ENCODE peak calls at places on chromosomes 13 and 19, in seven cellular contexts. One of them, this sample, is unnamed.
A peak's percentile ranks its signal among the peaks of the same experiment; 100 is the strongest.

GRCh38 chr19:46218160-46218559 is 11.4 kb upstream of the IGFL1 start:
- DNase-seq in H54: no peak
- DNase-seq in T47D: peak; percentile 26
- DNase-seq in neuronal stem cell: peak; percentile 83
- DNase-seq in ovary: no peak
- DNase-seq in astrocyte of the spinal cord: peak; percentile 29
- DNase-seq in stimulated activated CD4-positive, alpha-beta T cell treated with anti-CD3 and anti-CD28 coated beads, Interleukin-4, amount 100 ng/mL, for 48 hours: peak; percentile 30
- DNase-seq in this sample: no peak

GRCh38 chr19:10454267-10454666 is 33.9 kb downstream of the PDE4A start:
- DNase-seq in H54: no peak
- DNase-seq in T47D: no peak
- DNase-seq in neuronal stem cell: peak; percentile 65
- DNase-seq in ovary: no peak
- DNase-seq in astrocyte of the spinal cord: no peak
- DNase-seq in stimulated activated CD4-positive, alpha-beta T cell treated with anti-CD3 and anti-CD28 coated beads, Interleukin-4, amount 100 ng/mL, for 48 hours: no peak
- DNase-seq in this sample: no peak

GRCh38 chr19:55777528-55777927 is 8.6 kb downstream of the RFPL4AL1 start:
- DNase-seq in H54: peak; percentile 36
- DNase-seq in T47D: no peak
- DNase-seq in neuronal stem cell: no peak
- DNase-seq in ovary: no peak
- DNase-seq in astrocyte of the spinal cord: no peak
- DNase-seq in stimulated activated CD4-positive, alpha-beta T cell treated with anti-CD3 and anti-CD28 coated beads, Interleukin-4, amount 100 ng/mL, for 48 hours: peak; percentile 2
- DNase-seq in this sample: no peak

GRCh38 chr13:113029487-113030258 is 60.7 kb downstream of the MCF2L start:
- DNase-seq in H54: peak; percentile 80
- DNase-seq in T47D: no peak
- DNase-seq in neuronal stem cell: peak; percentile 59
- DNase-seq in ovary: peak; percentile 40
- DNase-seq in astrocyte of the spinal cord: no peak
- DNase-seq in stimulated activated CD4-positive, alpha-beta T cell treated with anti-CD3 and anti-CD28 coated beads, Interleukin-4, amount 100 ng/mL, for 48 hours: peak; percentile 50
- DNase-seq in this sample: peak; percentile 86

GRCh38 chr19:40381321-40381720 is 8.7 kb downstream of the HIPK4 start:
- DNase-seq in H54: no peak
- DNase-seq in T47D: no peak
- DNase-seq in neuronal stem cell: no peak
- DNase-seq in ovary: no peak
- DNase-seq in astrocyte of the spinal cord: no peak
- DNase-seq in stimulated activated CD4-positive, alpha-beta T cell treated with anti-CD3 and anti-CD28 coated beads, Interleukin-4, amount 100 ng/mL, for 48 hours: no peak
- DNase-seq in this sample: no peak

GRCh38 chr13:100210966-100211710 is 122.2 kb downstream of the PCCA start:
- DNase-seq in H54: no peak
- DNase-seq in T47D: no peak
- DNase-seq in neuronal stem cell: no peak
- DNase-seq in ovary: no peak
- DNase-seq in astrocyte of the spinal cord: peak; percentile 38
- DNase-seq in stimulated activated CD4-positive, alpha-beta T cell treated with anti-CD3 and anti-CD28 coated beads, Interleukin-4, amount 100 ng/mL, for 48 hours: no peak
- DNase-seq in this sample: no peak

GRCh38 chr19:56720281-56720680 is 48.7 kb upstream of the ZNF835 start:
- DNase-seq in H54: no peak
- DNase-seq in T47D: no peak
- DNase-seq in neuronal stem cell: peak; percentile 36
- DNase-seq in ovary: peak; percentile 69
- DNase-seq in astrocyte of the spinal cord: no peak
- DNase-seq in stimulated activated CD4-positive, alpha-beta T cell treated with anti-CD3 and anti-CD28 coated beads, Interleukin-4, amount 100 ng/mL, for 48 hours: no peak
- DNase-seq in this sample: no peak

GRCh38 chr13:48873081-48873480 is 102.6 kb upstream of the FNDC3A start:
- DNase-seq in H54: no peak
- DNase-seq in T47D: no peak
- DNase-seq in neuronal stem cell: no peak
- DNase-seq in ovary: no peak
- DNase-seq in astrocyte of the spinal cord: no peak
- DNase-seq in stimulated activated CD4-positive, alpha-beta T cell treated with anti-CD3 and anti-CD28 coated beads, Interleukin-4, amount 100 ng/mL, for 48 hours: no peak
- DNase-seq in this sample: no peak

GRCh38 chr13:41756198-41756885 is 204.6 kb downstream of the VWA8 start:
- DNase-seq in H54: no peak
- DNase-seq in T47D: no peak
- DNase-seq in neuronal stem cell: no peak
- DNase-seq in ovary: no peak
- DNase-seq in astrocyte of the spinal cord: no peak
- DNase-seq in stimulated activated CD4-positive, alpha-beta T cell treated with anti-CD3 and anti-CD28 coated beads, Interleukin-4, amount 100 ng/mL, for 48 hours: no peak
- DNase-seq in this sample: no peak

GRCh38 chr19:7230826-7231225 is 63.4 kb downstream of the INSR start:
- DNase-seq in H54: no peak
- DNase-seq in T47D: no peak
- DNase-seq in neuronal stem cell: no peak
- DNase-seq in ovary: peak; percentile 64
- DNase-seq in astrocyte of the spinal cord: no peak
- DNase-seq in stimulated activated CD4-positive, alpha-beta T cell treated with anti-CD3 and anti-CD28 coated beads, Interleukin-4, amount 100 ng/mL, for 48 hours: no peak
- DNase-seq in this sample: peak; percentile 58

GRCh38 chr19:48365602-48366001 is 1.4 kb downstream of the SYNGR4 start:
- DNase-seq in H54: no peak
- DNase-seq in T47D: no peak
- DNase-seq in neuronal stem cell: no peak
- DNase-seq in ovary: no peak
- DNase-seq in astrocyte of the spinal cord: no peak
- DNase-seq in stimulated activated CD4-positive, alpha-beta T cell treated with anti-CD3 and anti-CD28 coated beads, Interleukin-4, amount 100 ng/mL, for 48 hours: no peak
- DNase-seq in this sample: peak; percentile 78

GRCh38 chr19:43634068-43634467 is 5.6 kb downstream of the CADM4 start:
- DNase-seq in H54: no peak
- DNase-seq in T47D: no peak
- DNase-seq in neuronal stem cell: no peak
- DNase-seq in ovary: no peak
- DNase-seq in astrocyte of the spinal cord: no peak
- DNase-seq in stimulated activated CD4-positive, alpha-beta T cell treated with anti-CD3 and anti-CD28 coated beads, Interleukin-4, amount 100 ng/mL, for 48 hours: no peak
- DNase-seq in this sample: no peak

GRCh38 chr13:74288361-74288911 is 154.2 kb upstream of the KLF12 start:
- DNase-seq in H54: no peak
- DNase-seq in T47D: no peak
- DNase-seq in neuronal stem cell: peak; percentile 9
- DNase-seq in ovary: peak; percentile 14
- DNase-seq in astrocyte of the spinal cord: peak; percentile 31
- DNase-seq in stimulated activated CD4-positive, alpha-beta T cell treated with anti-CD3 and anti-CD28 coated beads, Interleukin-4, amount 100 ng/mL, for 48 hours: no peak
- DNase-seq in this sample: no peak

GRCh38 chr19:33302974-33303790 is 848 bp upstream of the CEBPA start:
- DNase-seq in H54: no peak
- DNase-seq in T47D: peak; percentile 42
- DNase-seq in neuronal stem cell: no peak
- DNase-seq in ovary: peak; percentile 56
- DNase-seq in astrocyte of the spinal cord: peak; percentile 34
- DNase-seq in stimulated activated CD4-positive, alpha-beta T cell treated with anti-CD3 and anti-CD28 coated beads, Interleukin-4, amount 100 ng/mL, for 48 hours: no peak
- DNase-seq in this sample: peak; percentile 68

GRCh38 chr19:10270180-10270615 is 722 bp upstream of the ICAM1 start:
- DNase-seq in H54: no peak
- DNase-seq in T47D: no peak
- DNase-seq in neuronal stem cell: no peak
- DNase-seq in ovary: peak; percentile 58
- DNase-seq in astrocyte of the spinal cord: no peak
- DNase-seq in stimulated activated CD4-positive, alpha-beta T cell treated with anti-CD3 and anti-CD28 coated beads, Interleukin-4, amount 100 ng/mL, for 48 hours: peak; percentile 61
- DNase-seq in this sample: peak; percentile 72

GRCh38 chr19:41377977-41378707 is 1.8 kb downstream of the TMEM91 start:
- DNase-seq in H54: no peak
- DNase-seq in T47D: no peak
- DNase-seq in neuronal stem cell: no peak
- DNase-seq in ovary: no peak
- DNase-seq in astrocyte of the spinal cord: no peak
- DNase-seq in stimulated activated CD4-positive, alpha-beta T cell treated with anti-CD3 and anti-CD28 coated beads, Interleukin-4, amount 100 ng/mL, for 48 hours: no peak
- DNase-seq in this sample: no peak

GRCh38 chr13:50631041-50631440 is 212.5 kb downstream of the DLEU7 start:
- DNase-seq in H54: no peak
- DNase-seq in T47D: no peak
- DNase-seq in neuronal stem cell: no peak
- DNase-seq in ovary: no peak
- DNase-seq in astrocyte of the spinal cord: no peak
- DNase-seq in stimulated activated CD4-positive, alpha-beta T cell treated with anti-CD3 and anti-CD28 coated beads, Interleukin-4, amount 100 ng/mL, for 48 hours: no peak
- DNase-seq in this sample: no peak

GRCh38 chr19:19113040-19113541 is 25.2 kb downstream of the TMEM161A start:
- DNase-seq in H54: peak; percentile 74
- DNase-seq in T47D: no peak
- DNase-seq in neuronal stem cell: no peak
- DNase-seq in ovary: no peak
- DNase-seq in astrocyte of the spinal cord: peak; percentile 31
- DNase-seq in stimulated activated CD4-positive, alpha-beta T cell treated with anti-CD3 and anti-CD28 coated beads, Interleukin-4, amount 100 ng/mL, for 48 hours: no peak
- DNase-seq in this sample: no peak

GRCh38 chr19:17447704-17448189 is 721 bp downstream of the TMEM221 start:
- DNase-seq in H54: no peak
- DNase-seq in T47D: no peak
- DNase-seq in neuronal stem cell: no peak
- DNase-seq in ovary: no peak
- DNase-seq in astrocyte of the spinal cord: no peak
- DNase-seq in stimulated activated CD4-positive, alpha-beta T cell treated with anti-CD3 and anti-CD28 coated beads, Interleukin-4, amount 100 ng/mL, for 48 hours: no peak
- DNase-seq in this sample: no peak

GRCh38 chr13:80133631-80134083 is 207.3 kb downstream of the SPRY2 start:
- DNase-seq in H54: no peak
- DNase-seq in T47D: no peak
- DNase-seq in neuronal stem cell: no peak
- DNase-seq in ovary: no peak
- DNase-seq in astrocyte of the spinal cord: no peak
- DNase-seq in stimulated activated CD4-positive, alpha-beta T cell treated with anti-CD3 and anti-CD28 coated beads, Interleukin-4, amount 100 ng/mL, for 48 hours: no peak
- DNase-seq in this sample: no peak

GRCh38 chr13:75480691-75481175 is 1.2 kb downstream of the TBC1D4 start:
- DNase-seq in H54: no peak
- DNase-seq in T47D: no peak
- DNase-seq in neuronal stem cell: peak; percentile 46
- DNase-seq in ovary: peak; percentile 61
- DNase-seq in astrocyte of the spinal cord: peak; percentile 58
- DNase-seq in stimulated activated CD4-positive, alpha-beta T cell treated with anti-CD3 and anti-CD28 coated beads, Interleukin-4, amount 100 ng/mL, for 48 hours: no peak
- DNase-seq in this sample: peak; percentile 83

GRCh38 chr13:21229241-21230024 is 53.0 kb downstream of the MRPL57 start:
- DNase-seq in H54: no peak
- DNase-seq in T47D: no peak
- DNase-seq in neuronal stem cell: no peak
- DNase-seq in ovary: no peak
- DNase-seq in astrocyte of the spinal cord: no peak
- DNase-seq in stimulated activated CD4-positive, alpha-beta T cell treated with anti-CD3 and anti-CD28 coated beads, Interleukin-4, amount 100 ng/mL, for 48 hours: no peak
- DNase-seq in this sample: no peak

GRCh38 chr19:50406829-50407228 is 11.9 kb upstream of the SPIB start:
- DNase-seq in H54: no peak
- DNase-seq in T47D: no peak
- DNase-seq in neuronal stem cell: no peak
- DNase-seq in ovary: no peak
- DNase-seq in astrocyte of the spinal cord: no peak
- DNase-seq in stimulated activated CD4-positive, alpha-beta T cell treated with anti-CD3 and anti-CD28 coated beads, Interleukin-4, amount 100 ng/mL, for 48 hours: no peak
- DNase-seq in this sample: no peak

This sample was measured in pancreas.